ENCODE peak calls at places on chromosome 20, in nine cellular contexts. One of them, this sample, is unnamed.

GRCh38 chr20:49288784-49289696 is 11.2 kb upstream of the ZNFX1 start:
- DNase-seq in Peyer's patch: no peak
- DNase-seq in cardiac muscle cell: no peak
- DNase-seq in CD8-positive, alpha-beta T cell: no peak
- DNase-seq in GM12865: peak
- DNase-seq in SK-N-MC: no peak
- DNase-seq in transverse colon: no peak
- DNase-seq in heart right ventricle: no peak
- DNase-seq in NB4: no peak
- DNase-seq in this sample: no peak

GRCh38 chr20:51160821-51161220 is 137.9 kb upstream of the KCNG1 start:
- DNase-seq in Peyer's patch: no peak
- DNase-seq in cardiac muscle cell: no peak
- DNase-seq in CD8-positive, alpha-beta T cell: no peak
- DNase-seq in GM12865: no peak
- DNase-seq in SK-N-MC: no peak
- DNase-seq in transverse colon: no peak
- DNase-seq in heart right ventricle: no peak
- DNase-seq in NB4: no peak
- DNase-seq in this sample: no peak

GRCh38 chr20:59382326-59382725 is 81.9 kb downstream of the EDN3 start:
- DNase-seq in Peyer's patch: no peak
- DNase-seq in cardiac muscle cell: no peak
- DNase-seq in CD8-positive, alpha-beta T cell: no peak
- DNase-seq in GM12865: no peak
- DNase-seq in SK-N-MC: no peak
- DNase-seq in transverse colon: no peak
- DNase-seq in heart right ventricle: no peak
- DNase-seq in NB4: no peak
- DNase-seq in this sample: no peak

GRCh38 chr20:16271450-16271849 is 301.8 kb downstream of the KIF16B start:
- DNase-seq in Peyer's patch: no peak
- DNase-seq in cardiac muscle cell: no peak
- DNase-seq in CD8-positive, alpha-beta T cell: no peak
- DNase-seq in GM12865: no peak
- DNase-seq in SK-N-MC: no peak
- DNase-seq in transverse colon: no peak
- DNase-seq in heart right ventricle: no peak
- DNase-seq in NB4: no peak
- DNase-seq in this sample: no peak

GRCh38 chr20:25046181-25046641 is 11.7 kb downstream of the ACSS1 start:
- DNase-seq in Peyer's patch: no peak
- DNase-seq in cardiac muscle cell: no peak
- DNase-seq in CD8-positive, alpha-beta T cell: no peak
- DNase-seq in GM12865: no peak
- DNase-seq in SK-N-MC: no peak
- DNase-seq in transverse colon: peak
- DNase-seq in heart right ventricle: peak
- DNase-seq in NB4: no peak
- DNase-seq in this sample: no peak

GRCh38 chr20:25310921-25311728 is 63.2 kb downstream of the PYGB start:
- DNase-seq in Peyer's patch: no peak
- DNase-seq in cardiac muscle cell: peak
- DNase-seq in CD8-positive, alpha-beta T cell: no peak
- DNase-seq in GM12865: no peak
- DNase-seq in SK-N-MC: no peak
- DNase-seq in transverse colon: peak
- DNase-seq in heart right ventricle: no peak
- DNase-seq in NB4: no peak
- DNase-seq in this sample: peak

GRCh38 chr20:30486103-30486478 is 771.4 kb upstream of the DEFB115 start:
- DNase-seq in Peyer's patch: no peak
- DNase-seq in cardiac muscle cell: no peak
- DNase-seq in CD8-positive, alpha-beta T cell: no peak
- DNase-seq in GM12865: no peak
- DNase-seq in SK-N-MC: no peak
- DNase-seq in transverse colon: no peak
- DNase-seq in heart right ventricle: no peak
- DNase-seq in NB4: no peak
- DNase-seq in this sample: no peak

GRCh38 chr20:23640018-23640872 is 2.5 kb upstream of the CST3 start:
- DNase-seq in Peyer's patch: no peak
- DNase-seq in cardiac muscle cell: no peak
- DNase-seq in CD8-positive, alpha-beta T cell: no peak
- DNase-seq in GM12865: no peak
- DNase-seq in SK-N-MC: no peak
- DNase-seq in transverse colon: no peak
- DNase-seq in heart right ventricle: no peak
- DNase-seq in NB4: no peak
- DNase-seq in this sample: no peak

GRCh38 chr20:23019403-23019802 is 15.7 kb upstream of the SSTR4 start:
- DNase-seq in Peyer's patch: no peak
- DNase-seq in cardiac muscle cell: no peak
- DNase-seq in CD8-positive, alpha-beta T cell: no peak
- DNase-seq in GM12865: no peak
- DNase-seq in SK-N-MC: no peak
- DNase-seq in transverse colon: no peak
- DNase-seq in heart right ventricle: no peak
- DNase-seq in NB4: no peak
- DNase-seq in this sample: no peak

GRCh38 chr20:56094228-56094627 is 88.9 kb upstream of the CBLN4 start:
- DNase-seq in Peyer's patch: no peak
- DNase-seq in cardiac muscle cell: no peak
- DNase-seq in CD8-positive, alpha-beta T cell: no peak
- DNase-seq in GM12865: no peak
- DNase-seq in SK-N-MC: no peak
- DNase-seq in transverse colon: no peak
- DNase-seq in heart right ventricle: no peak
- DNase-seq in NB4: no peak
- DNase-seq in this sample: no peak

GRCh38 chr20:34374209-34374749 is 11.2 kb downstream of the ITCH start:
- DNase-seq in Peyer's patch: no peak
- DNase-seq in cardiac muscle cell: no peak
- DNase-seq in CD8-positive, alpha-beta T cell: no peak
- DNase-seq in GM12865: no peak
- DNase-seq in SK-N-MC: no peak
- DNase-seq in transverse colon: no peak
- DNase-seq in heart right ventricle: no peak
- DNase-seq in NB4: no peak
- DNase-seq in this sample: no peak

DNA sequence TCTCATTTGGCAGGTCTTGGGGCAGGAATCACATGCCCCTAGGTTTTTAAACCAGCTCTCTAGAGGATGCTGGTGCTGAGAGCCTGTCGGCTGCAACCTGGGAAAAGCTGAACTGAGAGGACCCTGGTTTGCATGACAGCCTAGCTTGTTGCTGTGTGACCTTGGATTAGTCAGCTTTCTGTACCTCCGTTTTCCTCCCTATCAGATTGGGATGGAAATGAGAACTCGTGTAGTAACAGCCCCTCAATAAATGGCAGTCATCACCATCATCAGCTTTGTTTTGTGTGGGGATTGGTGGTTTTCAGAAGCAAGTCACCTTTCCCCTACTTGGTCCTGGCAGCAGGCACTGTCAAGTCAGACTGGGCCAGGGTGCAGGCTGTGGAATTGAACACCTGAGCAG is 75.2 kb upstream of the MYL9 start:
- DNase-seq in Peyer's patch: no peak
- DNase-seq in cardiac muscle cell: no peak
- DNase-seq in CD8-positive, alpha-beta T cell: no peak
- DNase-seq in GM12865: no peak
- DNase-seq in SK-N-MC: no peak
- DNase-seq in transverse colon: no peak
- DNase-seq in heart right ventricle: no peak
- DNase-seq in NB4: no peak
- DNase-seq in this sample: no peak
- H3K4me3 ChIP-seq in Peyer's patch: no peak
- H3K4me3 ChIP-seq in cardiac muscle cell: no peak
- H3K4me3 ChIP-seq in CD8-positive, alpha-beta T cell: no peak
- H3K4me3 ChIP-seq in GM12865: no peak
- H3K4me3 ChIP-seq in SK-N-MC: no peak
- H3K4me3 ChIP-seq in transverse colon: no peak
- H3K4me3 ChIP-seq in heart right ventricle: no peak
- H3K4me3 ChIP-seq in NB4: no peak
- H3K4me3 ChIP-seq in this sample: no peak

GRCh38 chr20:47351643-47352331 is 4.7 kb downstream of the ZMYND8 start:
- DNase-seq in Peyer's patch: no peak
- DNase-seq in cardiac muscle cell: no peak
- DNase-seq in CD8-positive, alpha-beta T cell: no peak
- DNase-seq in GM12865: peak
- DNase-seq in SK-N-MC: no peak
- DNase-seq in transverse colon: no peak
- DNase-seq in heart right ventricle: no peak
- DNase-seq in NB4: peak
- DNase-seq in this sample: no peak
- H3K4me3 ChIP-seq in Peyer's patch: no peak
- H3K4me3 ChIP-seq in cardiac muscle cell: peak
- H3K4me3 ChIP-seq in CD8-positive, alpha-beta T cell: peak
- H3K4me3 ChIP-seq in GM12865: peak
- H3K4me3 ChIP-seq in SK-N-MC: peak
- H3K4me3 ChIP-seq in transverse colon: no peak
- H3K4me3 ChIP-seq in heart right ventricle: no peak
- H3K4me3 ChIP-seq in NB4: peak
- H3K4me3 ChIP-seq in this sample: no peak

GRCh38 chr20:4820833-4821518 is 99.3 kb downstream of the PRND start:
- DNase-seq in Peyer's patch: no peak
- DNase-seq in cardiac muscle cell: peak
- DNase-seq in CD8-positive, alpha-beta T cell: no peak
- DNase-seq in GM12865: no peak
- DNase-seq in SK-N-MC: no peak
- DNase-seq in transverse colon: no peak
- DNase-seq in heart right ventricle: no peak
- DNase-seq in NB4: no peak
- DNase-seq in this sample: no peak

GRCh38 chr20:4819901-4820300 is 98.2 kb downstream of the PRND start:
- DNase-seq in Peyer's patch: no peak
- DNase-seq in cardiac muscle cell: no peak
- DNase-seq in CD8-positive, alpha-beta T cell: no peak
- DNase-seq in GM12865: no peak
- DNase-seq in SK-N-MC: no peak
- DNase-seq in transverse colon: no peak
- DNase-seq in heart right ventricle: no peak
- DNase-seq in NB4: no peak
- DNase-seq in this sample: no peak

GRCh38 chr20:4817230-4817671 is 95.5 kb downstream of the PRND start:
- DNase-seq in Peyer's patch: no peak
- DNase-seq in cardiac muscle cell: no peak
- DNase-seq in CD8-positive, alpha-beta T cell: no peak
- DNase-seq in GM12865: no peak
- DNase-seq in SK-N-MC: no peak
- DNase-seq in transverse colon: no peak
- DNase-seq in heart right ventricle: no peak
- DNase-seq in NB4: peak
- DNase-seq in this sample: no peak

GRCh38 chr20:4815618-4816017 is 93.9 kb downstream of the PRND start:
- DNase-seq in Peyer's patch: no peak
- DNase-seq in cardiac muscle cell: no peak
- DNase-seq in CD8-positive, alpha-beta T cell: no peak
- DNase-seq in GM12865: peak
- DNase-seq in SK-N-MC: no peak
- DNase-seq in transverse colon: no peak
- DNase-seq in heart right ventricle: no peak
- DNase-seq in NB4: peak
- DNase-seq in this sample: no peak

DNA sequence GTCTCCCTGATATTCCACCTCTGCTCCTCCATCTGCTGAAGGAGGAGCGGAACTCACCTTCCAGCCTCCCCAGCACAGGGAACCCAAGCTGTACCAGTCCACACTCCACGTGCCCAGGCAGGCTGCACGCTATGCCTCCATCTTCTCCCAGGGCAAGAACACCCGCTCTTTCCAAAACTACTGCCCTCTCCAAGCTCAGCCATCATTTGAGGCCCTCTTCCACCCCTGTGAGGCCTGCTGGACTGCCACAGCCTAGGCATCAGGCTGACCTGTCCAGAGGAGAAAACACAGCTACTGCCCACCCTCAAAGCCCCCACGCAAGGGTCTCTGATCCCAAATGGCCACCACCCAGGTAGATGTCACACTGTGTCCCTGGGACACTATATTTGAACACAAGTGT is 99.9 kb downstream of the PRND start:
- DNase-seq in Peyer's patch: no peak
- DNase-seq in cardiac muscle cell: no peak
- DNase-seq in CD8-positive, alpha-beta T cell: no peak
- DNase-seq in GM12865: no peak
- DNase-seq in SK-N-MC: no peak
- DNase-seq in transverse colon: no peak
- DNase-seq in heart right ventricle: no peak
- DNase-seq in NB4: no peak
- DNase-seq in this sample: no peak
- H3K4me3 ChIP-seq in Peyer's patch: peak
- H3K4me3 ChIP-seq in cardiac muscle cell: no peak
- H3K4me3 ChIP-seq in CD8-positive, alpha-beta T cell: peak
- H3K4me3 ChIP-seq in GM12865: no peak
- H3K4me3 ChIP-seq in SK-N-MC: no peak
- H3K4me3 ChIP-seq in transverse colon: no peak
- H3K4me3 ChIP-seq in heart right ventricle: no peak
- H3K4me3 ChIP-seq in NB4: peak
- H3K4me3 ChIP-seq in this sample: no peak

DNA sequence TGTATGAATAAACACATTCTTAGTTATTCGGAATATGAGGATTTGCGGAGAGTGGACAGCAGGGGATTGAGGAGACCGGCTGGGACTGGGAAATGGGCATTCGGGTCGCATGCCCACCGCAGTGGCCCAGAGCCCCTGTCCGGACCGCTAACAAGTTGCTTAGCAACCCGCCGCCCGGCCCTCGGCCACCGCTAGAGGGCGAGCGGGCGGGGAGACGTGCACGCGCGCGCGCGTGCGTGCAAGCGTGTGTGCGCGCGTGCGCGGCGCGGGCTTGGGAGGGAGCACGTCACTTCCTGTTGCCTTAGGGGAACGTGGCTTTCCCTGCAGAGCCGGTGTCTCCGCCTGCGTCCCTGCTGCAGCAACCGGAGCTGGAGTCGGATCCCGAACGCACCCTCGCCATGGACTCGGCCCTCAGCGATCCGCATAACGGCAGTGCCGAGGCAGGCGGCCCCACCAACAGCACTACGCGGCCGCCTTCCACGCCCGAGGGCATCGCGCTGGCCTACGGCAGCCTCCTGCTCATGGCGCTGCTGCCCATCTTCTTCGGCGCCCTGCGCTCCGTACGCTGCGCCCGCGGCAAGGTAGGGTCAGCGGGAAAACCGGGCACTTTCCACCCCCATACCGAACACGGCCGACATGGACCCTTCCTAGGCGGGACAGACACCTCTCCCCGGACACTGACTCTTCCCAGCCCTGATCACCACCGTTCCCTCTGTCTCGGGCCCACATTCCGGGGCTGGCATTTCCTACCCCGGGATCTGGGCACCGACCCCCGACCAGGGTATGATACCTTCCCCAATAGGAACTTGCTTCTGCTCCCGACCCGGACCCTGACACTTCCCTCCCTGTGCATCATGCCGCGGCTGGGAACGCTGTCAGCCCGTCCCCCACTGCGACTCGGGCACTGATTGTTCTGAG is at the start of gene HM13:
- DNase-seq in Peyer's patch: peak
- DNase-seq in cardiac muscle cell: peak
- DNase-seq in CD8-positive, alpha-beta T cell: peak
- DNase-seq in GM12865: peak
- DNase-seq in SK-N-MC: peak
- DNase-seq in transverse colon: peak
- DNase-seq in heart right ventricle: peak
- DNase-seq in NB4: peak
- DNase-seq in this sample: peak
- H3K4me3 ChIP-seq in Peyer's patch: peak
- H3K4me3 ChIP-seq in cardiac muscle cell: peak
- H3K4me3 ChIP-seq in CD8-positive, alpha-beta T cell: peak
- H3K4me3 ChIP-seq in GM12865: peak
- H3K4me3 ChIP-seq in SK-N-MC: peak
- H3K4me3 ChIP-seq in transverse colon: peak
- H3K4me3 ChIP-seq in heart right ventricle: peak
- H3K4me3 ChIP-seq in NB4: peak
- H3K4me3 ChIP-seq in this sample: peak

GRCh38 chr20:32018269-32019155 is 8.3 kb downstream of the CCM2L start:
- DNase-seq in Peyer's patch: peak
- DNase-seq in cardiac muscle cell: no peak
- DNase-seq in CD8-positive, alpha-beta T cell: peak
- DNase-seq in GM12865: no peak
- DNase-seq in SK-N-MC: no peak
- DNase-seq in transverse colon: peak
- DNase-seq in heart right ventricle: peak
- DNase-seq in NB4: peak
- DNase-seq in this sample: no peak
- H3K4me3 ChIP-seq in Peyer's patch: peak
- H3K4me3 ChIP-seq in cardiac muscle cell: peak
- H3K4me3 ChIP-seq in CD8-positive, alpha-beta T cell: peak
- H3K4me3 ChIP-seq in GM12865: peak
- H3K4me3 ChIP-seq in SK-N-MC: peak
- H3K4me3 ChIP-seq in transverse colon: peak
- H3K4me3 ChIP-seq in heart right ventricle: peak
- H3K4me3 ChIP-seq in NB4: no peak
- H3K4me3 ChIP-seq in this sample: peak

This sample was measured in Jurkat, Clone E6-1.